ENCODE peak calls at places on chromosomes 2 and 18, in eight cellular contexts. One of them, this sample, is unnamed.

GRCh38 chr2:158391876-158392275 is 64.7 kb downstream of the CCDC148 start:
- DNase-seq in mucosa of descending colon: no peak
- DNase-seq in GM03348: peak; percentile 4
- DNase-seq in DMS153: peak; percentile 31
- DNase-seq in GM23338: no peak
- DNase-seq in astrocyte of the spinal cord: peak; percentile 12
- DNase-seq in GM04504: no peak
- DNase-seq in glutamatergic neuron: no peak
- DNase-seq in this sample: no peak

GRCh38 chr2:53028259-53028658 is 739.3 kb upstream of the CHAC2 start:
- DNase-seq in DMS153: no peak
- DNase-seq in astrocyte of the spinal cord: peak; percentile 8
- DNase-seq in mucosa of descending colon: no peak
- DNase-seq in GM04504: peak; percentile 25
- DNase-seq in GM03348: peak; percentile 50
- DNase-seq in glutamatergic neuron: no peak
- DNase-seq in GM23338: peak; percentile 28
- DNase-seq in this sample: no peak

GRCh38 chr2:239910404-239910803 is 114.7 kb downstream of the NDUFA10 start:
- DNase-seq in mucosa of descending colon: no peak
- DNase-seq in glutamatergic neuron: no peak
- DNase-seq in DMS153: no peak
- DNase-seq in astrocyte of the spinal cord: no peak
- DNase-seq in GM03348: no peak
- DNase-seq in GM23338: no peak
- DNase-seq in GM04504: no peak
- DNase-seq in this sample: no peak

GRCh38 chr2:198347936-198348335 is 543.5 kb downstream of the PLCL1 start:
- DNase-seq in mucosa of descending colon: no peak
- DNase-seq in astrocyte of the spinal cord: no peak
- DNase-seq in GM23338: no peak
- DNase-seq in GM03348: peak; percentile 3
- DNase-seq in glutamatergic neuron: no peak
- DNase-seq in GM04504: no peak
- DNase-seq in DMS153: no peak
- DNase-seq in this sample: no peak

GRCh38 chr2:207473203-207473865 is 56.4 kb upstream of the CREB1 start:
- DNase-seq in GM04504: peak; percentile 67
- DNase-seq in GM23338: peak; percentile 83
- DNase-seq in GM03348: peak; percentile 67
- DNase-seq in glutamatergic neuron: peak; percentile 33
- DNase-seq in DMS153: peak; percentile 88
- DNase-seq in mucosa of descending colon: peak; percentile 38
- DNase-seq in astrocyte of the spinal cord: peak; percentile 90
- DNase-seq in this sample: peak; percentile 89

GRCh38 chr2:69731575-69731974 is 10.4 kb upstream of the ANXA4 start:
- DNase-seq in mucosa of descending colon: no peak
- DNase-seq in glutamatergic neuron: no peak
- DNase-seq in GM23338: no peak
- DNase-seq in DMS153: no peak
- DNase-seq in GM04504: no peak
- DNase-seq in GM03348: no peak
- DNase-seq in astrocyte of the spinal cord: no peak
- DNase-seq in this sample: no peak

GRCh38 chr2:226644342-226644957 is 155.2 kb downstream of the IRS1 start:
- DNase-seq in glutamatergic neuron: no peak
- DNase-seq in GM03348: peak; percentile 57
- DNase-seq in GM23338: no peak
- DNase-seq in mucosa of descending colon: no peak
- DNase-seq in astrocyte of the spinal cord: peak; percentile 78
- DNase-seq in GM04504: no peak
- DNase-seq in DMS153: no peak
- DNase-seq in this sample: no peak

GRCh38 chr2:160909781-160910242 is 250.4 kb upstream of the TANK start:
- DNase-seq in DMS153: no peak
- DNase-seq in GM23338: no peak
- DNase-seq in glutamatergic neuron: no peak
- DNase-seq in GM04504: no peak
- DNase-seq in astrocyte of the spinal cord: peak; percentile 16
- DNase-seq in GM03348: no peak
- DNase-seq in mucosa of descending colon: no peak
- DNase-seq in this sample: no peak

GRCh38 chr2:47867205-47867604 is 39.1 kb downstream of the FBXO11 start:
- DNase-seq in astrocyte of the spinal cord: peak; percentile 80
- DNase-seq in mucosa of descending colon: no peak
- DNase-seq in GM03348: peak; percentile 50
- DNase-seq in DMS153: peak; percentile 5
- DNase-seq in GM04504: peak; percentile 69
- DNase-seq in glutamatergic neuron: no peak
- DNase-seq in GM23338: no peak
- DNase-seq in this sample: peak; percentile 50

GRCh38 chr2:128446049-128446811 is 127.6 kb upstream of the HS6ST1 start:
- DNase-seq in mucosa of descending colon: no peak
- DNase-seq in GM04504: no peak
- DNase-seq in GM23338: no peak
- DNase-seq in astrocyte of the spinal cord: no peak
- DNase-seq in glutamatergic neuron: peak; percentile 53
- DNase-seq in DMS153: peak; percentile 4
- DNase-seq in GM03348: peak; percentile 28
- DNase-seq in this sample: no peak

GRCh38 chr2:50614056-50614455 is 417.9 kb downstream of the NRXN1 start:
- DNase-seq in GM03348: no peak
- DNase-seq in mucosa of descending colon: no peak
- DNase-seq in GM23338: no peak
- DNase-seq in DMS153: no peak
- DNase-seq in GM04504: no peak
- DNase-seq in astrocyte of the spinal cord: peak; percentile 61
- DNase-seq in glutamatergic neuron: no peak
- DNase-seq in this sample: no peak

GRCh38 chr2:27804146-27804545 is 32.6 kb downstream of the MRPL33 start:
- DNase-seq in GM04504: no peak
- DNase-seq in DMS153: no peak
- DNase-seq in glutamatergic neuron: no peak
- DNase-seq in astrocyte of the spinal cord: peak; percentile 32
- DNase-seq in GM03348: peak; percentile 66
- DNase-seq in mucosa of descending colon: no peak
- DNase-seq in GM23338: no peak
- DNase-seq in this sample: no peak

GRCh38 chr2:36951574-36951973 is 14.8 kb downstream of the STRN start:
- DNase-seq in GM23338: no peak
- DNase-seq in astrocyte of the spinal cord: peak; percentile 2
- DNase-seq in DMS153: no peak
- DNase-seq in glutamatergic neuron: no peak
- DNase-seq in GM03348: no peak
- DNase-seq in mucosa of descending colon: no peak
- DNase-seq in GM04504: no peak
- DNase-seq in this sample: no peak

GRCh38 chr2:236180831-236181453 is 12.8 kb upstream of the GBX2 start:
- DNase-seq in GM23338: peak; percentile 92
- DNase-seq in DMS153: no peak
- DNase-seq in GM03348: peak; percentile 82
- DNase-seq in glutamatergic neuron: peak; percentile 77
- DNase-seq in GM04504: no peak
- DNase-seq in mucosa of descending colon: peak; percentile 74
- DNase-seq in astrocyte of the spinal cord: peak; percentile 73
- DNase-seq in this sample: peak; percentile 81

GRCh38 chr18:63787673-63788072 is 12.5 kb downstream of the SERPINB7 start:
- DNase-seq in DMS153: no peak
- DNase-seq in GM04504: peak; percentile 41
- DNase-seq in GM03348: no peak
- DNase-seq in glutamatergic neuron: no peak
- DNase-seq in astrocyte of the spinal cord: no peak
- DNase-seq in mucosa of descending colon: no peak
- DNase-seq in GM23338: no peak
- DNase-seq in this sample: no peak

GRCh38 chr18:70028084-70028483 is 80.4 kb upstream of the CD226 start:
- DNase-seq in glutamatergic neuron: no peak
- DNase-seq in mucosa of descending colon: no peak
- DNase-seq in DMS153: no peak
- DNase-seq in astrocyte of the spinal cord: no peak
- DNase-seq in GM04504: no peak
- DNase-seq in GM03348: no peak
- DNase-seq in GM23338: no peak
- DNase-seq in this sample: no peak

GRCh38 chr2:54341656-54342055 is 85.6 kb upstream of the TSPYL6 start:
- DNase-seq in GM03348: no peak
- DNase-seq in GM04504: no peak
- DNase-seq in glutamatergic neuron: no peak
- DNase-seq in mucosa of descending colon: no peak
- DNase-seq in GM23338: peak; percentile 24
- DNase-seq in astrocyte of the spinal cord: no peak
- DNase-seq in DMS153: no peak
- DNase-seq in this sample: peak; percentile 87

GRCh38 chr2:231621051-231621879 is 28.6 kb downstream of the TEX44 start:
- DNase-seq in GM23338: peak; percentile 77
- DNase-seq in astrocyte of the spinal cord: no peak
- DNase-seq in GM03348: no peak
- DNase-seq in GM04504: no peak
- DNase-seq in glutamatergic neuron: no peak
- DNase-seq in mucosa of descending colon: no peak
- DNase-seq in DMS153: peak; percentile 79
- DNase-seq in this sample: peak; percentile 70

GRCh38 chr2:44952143-44952805 is 10.8 kb downstream of the SIX3 start:
- DNase-seq in astrocyte of the spinal cord: peak; percentile 53
- DNase-seq in GM04504: peak; percentile 17
- DNase-seq in GM03348: peak; percentile 92
- DNase-seq in DMS153: peak; percentile 66
- DNase-seq in glutamatergic neuron: peak; percentile 90
- DNase-seq in mucosa of descending colon: peak; percentile 29
- DNase-seq in GM23338: peak; percentile 92
- DNase-seq in this sample: peak; percentile 57